ENCODE peak calls at places on chromosomes 16 and 17, in nine cellular contexts. G, Z, I, B, D, A, H, R and J are unnamed samples.

GRCh38 chr17:36614974-36615373 is 13.6 kb downstream of the MRM1 start:
- DNase-seq in G (no peak), Z (no peak), I (no peak), B (no peak), D (no peak), A (no peak), H (no peak), R (no peak), J (peak)

GRCh38 chr16:84190731-84191388 is at the start of gene ADAD2:
- DNase-seq in G (no peak), Z (no peak), I (no peak), B (no peak), D (no peak), A (no peak), H (no peak), R (peak), J (no peak)

GRCh38 chr17:65463242-65463641 is 98.2 kb downstream of the AXIN2 start:
- DNase-seq in G (peak), Z (peak), I (no peak), B (no peak), D (no peak), A (no peak), H (no peak), R (no peak), J (peak)

GRCh38 chr17:15261818-15262290 is 3.3 kb downstream of the PMP22 start:
- DNase-seq in G (no peak), Z (no peak), I (no peak), B (no peak), D (peak), A (no peak), H (no peak), R (peak), J (peak)

GRCh38 chr17:81420769-81421462 is 25.7 kb downstream of the BAHCC1 start:
- DNase-seq in G (peak), Z (peak), I (no peak), B (no peak), D (no peak), A (peak), H (no peak), R (no peak), J (no peak)

GRCh38 chr16:68005786-68006286 is 6.6 kb upstream of the DPEP2 start:
- DNase-seq in G (peak), Z (no peak), I (no peak), B (no peak), D (peak), A (no peak), H (peak), R (no peak), J (no peak)

GRCh38 chr16:69833357-69833781 is 71.2 kb downstream of the WWP2 start:
- DNase-seq in G (no peak), Z (peak), I (no peak), B (no peak), D (no peak), A (no peak), H (no peak), R (no peak), J (no peak)

GRCh38 chr16:67392301-67393059 is 818 bp downstream of the TPPP3 start:
- DNase-seq in G (no peak), Z (no peak), I (no peak), B (no peak), D (no peak), A (peak), H (no peak), R (no peak), J (no peak)

GRCh38 chr16:81602792-81603191 is 158.2 kb downstream of the CMIP start:
- DNase-seq in G (no peak), Z (no peak), I (no peak), B (no peak), D (no peak), A (no peak), H (no peak), R (no peak), J (no peak)

GRCh38 chr16:23504453-23505179 is 5.7 kb downstream of the GGA2 start:
- DNase-seq in G (peak), Z (peak), I (no peak), B (peak), D (peak), A (peak), H (peak), R (peak), J (peak)

GRCh38 chr17:31339906-31340661 is 18.7 kb upstream of the EVI2A start:
- DNase-seq in G (no peak), Z (peak), I (no peak), B (no peak), D (no peak), A (no peak), H (no peak), R (no peak), J (no peak)

GRCh38 chr16:59324462-59324861 is 590.3 kb upstream of the GOT2 start:
- DNase-seq in G (no peak), Z (peak), I (no peak), B (no peak), D (no peak), A (no peak), H (no peak), R (peak), J (no peak)

GRCh38 chr16:70494777-70495176 is 28.6 kb downstream of the COG4 start:
- DNase-seq in G (no peak), Z (no peak), I (no peak), B (no peak), D (no peak), A (no peak), H (no peak), R (no peak), J (no peak)

GRCh38 chr16:66224186-66224585 is 142.3 kb upstream of the CDH5 start:
- DNase-seq in G (no peak), Z (no peak), I (no peak), B (no peak), D (no peak), A (peak), H (no peak), R (no peak), J (no peak)

GRCh38 chr16:66222756-66223155 is 143.7 kb upstream of the CDH5 start:
- DNase-seq in G (no peak), Z (no peak), I (no peak), B (no peak), D (no peak), A (peak), H (no peak), R (no peak), J (no peak)

GRCh38 chr16:66224636-66225035 is 141.9 kb upstream of the CDH5 start:
- DNase-seq in G (no peak), Z (no peak), I (no peak), B (no peak), D (no peak), A (peak), H (no peak), R (no peak), J (no peak)

GRCh38 chr16:66223176-66223780 is 143.2 kb upstream of the CDH5 start:
- DNase-seq in G (peak), Z (peak), I (no peak), B (no peak), D (no peak), A (peak), H (no peak), R (no peak), J (no peak)

DNA sequence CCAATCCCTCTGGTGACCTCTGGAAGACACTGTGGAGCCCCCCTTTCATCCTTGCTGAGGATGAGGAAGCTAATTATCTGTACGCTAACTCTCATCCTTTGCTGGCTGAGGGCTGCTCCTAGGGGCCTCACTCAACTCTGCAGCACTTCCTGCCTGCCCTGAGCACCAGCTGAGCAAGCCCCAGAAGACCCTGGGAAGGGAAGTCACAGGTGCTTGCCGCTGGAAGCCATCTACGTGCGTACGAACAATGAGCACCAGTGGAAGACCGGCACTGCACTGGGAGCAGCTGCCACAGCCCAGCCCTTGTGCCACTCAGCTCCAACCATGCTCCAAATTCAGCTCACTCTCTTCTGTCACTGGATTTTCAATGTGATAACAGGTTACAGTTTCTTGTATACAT is 145.7 kb upstream of the CDH5 start:
- DNase-seq in G (no peak), Z (no peak), I (no peak), B (no peak), D (no peak), A (peak), H (no peak), R (no peak), J (no peak)
- TF ChIP-seq POLR2A in G (no peak), Z (no peak), I (no peak), B (no peak), D (no peak), A (no peak), H (no peak), R (no peak), J (no peak)

GRCh38 chr17:21215935-21216334 is 2.0 kb upstream of the TMEM11 start:
- DNase-seq in G (no peak), Z (no peak), I (no peak), B (no peak), D (no peak), A (no peak), H (no peak), R (no peak), J (no peak)

GRCh38 chr17:21213491-21214014 is 408 bp downstream of the TMEM11 start:
- DNase-seq in G (no peak), Z (no peak), I (no peak), B (peak), D (peak), A (peak), H (no peak), R (no peak), J (no peak)

GRCh38 chr17:21214777-21215541 is 998 bp upstream of the TMEM11 start:
- DNase-seq in G (no peak), Z (no peak), I (no peak), B (no peak), D (no peak), A (peak), H (no peak), R (no peak), J (no peak)

GRCh38 chr17:21213005-21213404 is 956 bp downstream of the TMEM11 start:
- DNase-seq in G (no peak), Z (no peak), I (no peak), B (no peak), D (no peak), A (no peak), H (no peak), R (no peak), J (no peak)

DNA sequence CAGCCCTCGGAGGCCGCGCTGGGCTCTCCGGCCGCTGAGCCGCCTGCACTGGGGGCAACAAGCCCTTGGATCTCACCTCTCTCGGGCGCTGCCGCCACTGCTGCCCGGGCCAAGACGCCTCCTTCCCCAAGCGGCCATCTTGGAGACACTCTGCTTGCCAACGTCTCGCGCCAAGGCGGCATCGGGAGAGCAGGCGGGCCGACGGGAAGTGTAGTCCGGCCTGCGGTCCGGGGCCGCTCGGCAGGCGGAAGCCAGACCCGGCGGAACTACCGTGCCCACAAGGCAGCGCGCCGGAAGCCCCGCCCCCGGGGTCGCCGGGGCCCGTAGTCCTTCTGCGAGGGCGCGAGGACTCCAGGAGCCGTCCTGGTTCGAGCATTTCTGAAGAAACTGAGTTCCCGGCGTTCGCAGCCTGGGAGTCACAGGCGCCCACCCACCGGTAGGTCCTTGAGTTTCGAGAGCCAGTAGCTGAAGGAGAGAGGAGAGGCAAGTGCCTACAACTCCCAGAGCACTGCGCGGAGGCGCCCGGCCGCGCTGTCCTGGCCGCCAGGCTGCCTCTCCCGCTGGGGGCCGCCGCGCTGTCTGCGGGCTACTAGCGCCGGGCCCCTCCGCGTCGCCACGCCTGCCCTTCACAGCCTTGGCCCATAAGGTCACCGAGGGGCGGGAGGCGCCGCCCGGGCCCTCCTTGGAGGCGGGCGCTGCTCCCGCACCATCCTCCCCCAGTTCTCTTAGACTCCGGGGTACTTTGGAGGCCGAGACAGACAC is at the start of gene TMEM11:
- DNase-seq in G (peak), Z (peak), I (peak), B (peak), D (peak), A (peak), H (peak), R (peak), J (peak)
- TF ChIP-seq POLR2A in G (peak), Z (peak), I (peak), B (peak), D (peak), A (no peak), H (peak), R (peak), J (peak)

DNA sequence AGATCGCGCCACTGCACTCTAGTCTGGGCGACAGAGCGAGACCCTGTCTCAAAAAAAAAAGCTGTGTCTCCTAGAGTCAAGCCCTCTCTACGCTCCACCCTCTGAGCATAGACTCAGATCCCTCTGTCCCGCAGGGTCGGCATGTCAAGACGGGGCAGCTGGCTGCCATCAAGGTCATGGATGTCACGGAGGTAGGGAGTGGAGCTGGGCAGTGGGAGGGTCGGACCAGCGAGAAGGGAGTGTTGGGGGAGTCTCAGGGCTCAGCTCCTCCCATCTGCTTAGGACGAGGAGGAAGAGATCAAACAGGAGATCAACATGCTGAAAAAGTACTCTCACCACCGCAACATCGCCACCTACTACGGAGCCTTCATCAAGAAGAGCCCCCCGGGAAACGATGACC is 18.5 kb upstream of the C17orf107 start:
- DNase-seq in G (no peak), Z (no peak), I (no peak), B (no peak), D (no peak), A (no peak), H (no peak), R (no peak), J (no peak)
- TF ChIP-seq POLR2A in G (no peak), Z (no peak), I (no peak), B (no peak), D (no peak), A (no peak), H (no peak), R (no peak), J (no peak)

GRCh38 chr17:1765576-1765975 is 3.7 kb downstream of the SERPINF1 start:
- DNase-seq in G (no peak), Z (no peak), I (no peak), B (no peak), D (no peak), A (no peak), H (no peak), R (no peak), J (no peak)

GRCh38 chr17:1759529-1759928 is 2.3 kb upstream of the SERPINF1 start:
- DNase-seq in G (no peak), Z (no peak), I (no peak), B (no peak), D (no peak), A (no peak), H (no peak), R (no peak), J (no peak)

GRCh38 chr17:1764274-1764673 is 2.4 kb downstream of the SERPINF1 start:
- DNase-seq in G (peak), Z (peak), I (peak), B (no peak), D (peak), A (peak), H (peak), R (no peak), J (peak)

GRCh38 chr17:1762906-1763829 is 1.3 kb downstream of the SERPINF1 start:
- DNase-seq in G (peak), Z (peak), I (no peak), B (no peak), D (no peak), A (peak), H (peak), R (peak), J (peak)

GRCh38 chr17:1762233-1762905 is 509 bp downstream of the SERPINF1 start:
- DNase-seq in G (peak), Z (peak), I (no peak), B (no peak), D (no peak), A (no peak), H (no peak), R (no peak), J (peak)
- TF ChIP-seq POLR2A in G (no peak), Z (no peak), I (no peak), B (no peak), D (peak), A (no peak), H (no peak), R (no peak), J (peak)

DNA sequence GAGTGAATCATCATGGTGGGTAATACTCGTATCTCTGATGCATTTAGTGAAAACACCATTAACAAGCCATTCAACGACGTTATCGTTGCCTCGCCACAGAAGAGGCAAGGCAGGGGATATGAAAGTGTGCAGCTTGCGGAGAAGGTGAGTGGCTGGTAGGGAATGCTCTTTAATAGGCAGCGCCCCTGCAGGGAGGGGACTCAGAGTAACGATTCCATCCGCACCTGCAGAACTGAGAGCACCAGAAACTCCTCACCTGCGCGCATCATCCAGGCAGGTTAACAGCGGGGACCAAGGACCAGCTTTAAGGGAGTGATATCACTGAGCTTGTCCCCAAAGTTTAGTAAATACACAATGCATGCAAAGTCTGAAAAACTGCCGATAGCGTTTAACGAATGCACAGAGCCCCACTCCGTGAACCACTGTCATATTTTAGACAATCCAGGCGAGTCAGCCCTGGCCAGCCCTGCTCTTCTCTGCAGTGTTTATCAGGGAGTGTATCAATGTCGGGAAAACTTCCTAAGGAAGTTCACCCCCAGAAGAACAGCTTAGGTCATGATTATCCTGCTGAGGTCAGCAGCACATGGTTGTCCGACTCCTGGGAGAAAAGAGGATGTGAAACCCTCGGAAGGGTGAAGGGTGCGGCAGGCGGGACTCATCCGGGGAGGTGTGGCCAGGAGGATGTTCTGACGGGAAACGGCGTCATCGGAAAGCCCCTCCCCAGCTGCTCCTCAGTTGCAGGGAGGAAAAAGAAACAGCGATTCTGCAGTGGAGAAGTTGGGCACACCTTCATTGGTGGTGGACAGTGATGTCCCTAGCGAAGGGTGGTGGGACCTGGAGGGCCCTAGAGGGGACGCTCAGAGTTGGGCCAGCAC is 68.5 kb upstream of the DNAH17 start:
- DNase-seq in G (peak), Z (peak), I (no peak), B (no peak), D (peak), A (peak), H (peak), R (peak), J (peak)
- TF ChIP-seq POLR2A in G (no peak), Z (no peak), I (no peak), B (no peak), D (no peak), A (no peak), H (peak), R (no peak), J (no peak)

GRCh38 chr17:50380369-50381259 is 7.6 kb downstream of the EME1 start:
- DNase-seq in G (no peak), Z (no peak), I (no peak), B (no peak), D (no peak), A (no peak), H (no peak), R (no peak), J (no peak)
- TF ChIP-seq POLR2A in G (no peak), Z (peak), I (no peak), B (no peak), D (no peak), A (no peak), H (no peak), R (no peak), J (no peak)

DNA sequence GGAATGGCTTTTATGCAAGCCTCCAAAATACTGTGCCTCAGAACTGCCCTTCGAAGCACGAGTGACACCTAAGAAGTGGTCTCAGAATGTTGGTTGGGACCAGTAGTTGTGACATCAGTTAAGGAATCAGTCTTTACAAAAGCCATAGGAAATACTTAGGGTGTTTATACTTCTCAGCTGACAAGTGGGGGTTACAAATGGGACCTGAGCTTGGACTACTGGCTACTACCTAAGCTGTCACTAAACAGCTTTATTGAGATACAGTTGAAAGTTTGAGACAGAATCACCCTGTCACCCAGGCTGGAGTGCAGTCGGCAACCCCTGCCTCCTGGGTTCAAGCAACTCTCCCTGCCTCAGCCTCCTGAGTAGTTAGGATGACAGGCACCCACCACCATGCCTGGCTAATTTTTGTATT is 5.0 kb downstream of the RPL19 start:
- DNase-seq in G (no peak), Z (no peak), I (no peak), B (no peak), D (no peak), A (no peak), H (no peak), R (no peak), J (no peak)
- TF ChIP-seq POLR2A in G (no peak), Z (peak), I (no peak), B (no peak), D (no peak), A (no peak), H (no peak), R (no peak), J (no peak)

GRCh38 chr16:4538386-4539235 is at the start of gene CDIP1:
- DNase-seq in G (peak), Z (peak), I (peak), B (peak), D (peak), A (peak), H (peak), R (peak), J (peak)

GRCh38 chr16:4539716-4540284 is 1.2 kb upstream of the CDIP1 start:
- DNase-seq in G (no peak), Z (no peak), I (no peak), B (no peak), D (no peak), A (no peak), H (no peak), R (no peak), J (no peak)

GRCh38 chr16:4548124-4548523 is 8.0 kb upstream of the C16orf96 start:
- DNase-seq in G (no peak), Z (no peak), I (no peak), B (no peak), D (no peak), A (no peak), H (no peak), R (no peak), J (no peak)

GRCh38 chr16:4544483-4544882 is 5.9 kb upstream of the CDIP1 start:
- DNase-seq in G (no peak), Z (no peak), I (no peak), B (no peak), D (no peak), A (no peak), H (no peak), R (no peak), J (no peak)
- TF ChIP-seq POLR2A in G (no peak), Z (no peak), I (no peak), B (no peak), D (no peak), A (no peak), H (no peak), R (no peak), J (no peak)